ENCODE peak calls at places on chromosomes 2 and 18, in eight cellular contexts. W is cardiac fibroblast; I is iris pigment epithelial cell; T is right cardiac atrium; Y is HS-5; S is activated T-cell treated with anti-CD3 and anti-CD28 coated beads, Interleukin-2, amount 50 U/mL, for 24 hours; R is central memory CD4-positive, alpha-beta T cell; A is K562. Z is an unnamed sample.

GRCh38 chr2:172113617-172114016 is 10.9 kb upstream of the DLX2 start:
- DNase-seq in Y (no peak), S (no peak), T (no peak), W (peak; percentile 55), A (peak; percentile 70), I (peak; percentile 56), R (no peak), Z (no peak)

GRCh38 chr2:128406629-128407252 is 88.1 kb upstream of the HS6ST1 start:
- DNase-seq in T (no peak), S (no peak), W (no peak), R (no peak), A (no peak), I (no peak), Y (no peak), Z (no peak)

GRCh38 chr18:74146756-74147155 is 878 bp downstream of the FBXO15 start:
- DNase-seq in A (no peak), Y (no peak), S (no peak), I (peak; percentile 84), R (no peak), T (no peak), W (peak; percentile 2), Z (peak; percentile 65)

GRCh38 chr18:7452331-7452730 is 114.8 kb upstream of the PTPRM start:
- DNase-seq in I (peak; percentile 26), R (no peak), S (no peak), A (peak; percentile 33), Y (no peak), T (no peak), W (peak; percentile 32), Z (no peak)

GRCh38 chr2:62304429-62305417 is 108.8 kb downstream of the B3GNT2 start:
- DNase-seq in Y (peak; percentile 35), W (peak; percentile 97), T (peak; percentile 88), I (peak; percentile 98), S (peak; percentile 67), A (peak; percentile 96), R (no peak), Z (no peak)

GRCh38 chr18:9848170-9848854 is 37.5 kb upstream of the TXNDC2 start:
- DNase-seq in Y (no peak), I (no peak), T (no peak), W (no peak), S (no peak), R (no peak), A (peak; percentile 45), Z (no peak)

GRCh38 chr2:108571262-108571661 is 37.0 kb downstream of the LIMS1 start:
- DNase-seq in R (no peak), A (no peak), S (no peak), Y (no peak), T (no peak), W (no peak), I (peak; percentile 66), Z (no peak)

GRCh38 chr2:56287974-56288373 is 104.2 kb downstream of the CCDC85A start:
- DNase-seq in I (peak; percentile 54), W (no peak), T (no peak), Y (peak; percentile 54), R (no peak), A (no peak), S (no peak), Z (no peak)

GRCh38 chr2:168138911-168139310 is 108.5 kb downstream of the STK39 start:
- DNase-seq in R (no peak), T (no peak), I (no peak), S (no peak), Y (no peak), A (no peak), W (no peak), Z (no peak)

GRCh38 chr2:38613126-38613848 is 10.6 kb upstream of the HNRNPLL start:
- DNase-seq in A (peak; percentile 43), I (peak; percentile 47), Y (no peak), T (no peak), W (no peak), R (no peak), S (no peak), Z (no peak)

GRCh38 chr2:235398321-235398720 is 95.5 kb upstream of the AGAP1 start:
- DNase-seq in A (no peak), T (no peak), S (no peak), W (no peak), Y (no peak), I (no peak), R (no peak), Z (no peak)

GRCh38 chr2:174577967-174578589 is 19.5 kb downstream of the WIPF1 start:
- DNase-seq in T (no peak), W (peak; percentile 77), I (peak; percentile 79), A (peak; percentile 44), S (no peak), Y (peak; percentile 40), R (peak; percentile 59), Z (peak; percentile 34)

GRCh38 chr2:158822212-158822611 is 27.1 kb downstream of the DAPL1 start:
- DNase-seq in T (peak; percentile 49), S (no peak), W (no peak), Y (no peak), A (no peak), R (no peak), I (no peak), Z (no peak)

GRCh38 chr2:209512951-209513350 is 89.1 kb downstream of the MAP2 start:
- DNase-seq in R (no peak), I (no peak), Y (no peak), W (peak; percentile 32), S (no peak), T (no peak), A (no peak), Z (peak; percentile 10)

GRCh38 chr2:188527110-188527509 is 235.4 kb downstream of the GULP1 start:
- DNase-seq in Y (no peak), I (peak; percentile 50), T (no peak), S (no peak), W (peak; percentile 83), R (no peak), A (no peak), Z (no peak)

GRCh38 chr2:67834482-67834881 is 228.3 kb downstream of the C1D start:
- DNase-seq in R (no peak), I (no peak), Y (no peak), S (no peak), W (peak; percentile 20), T (no peak), A (no peak), Z (no peak)

GRCh38 chr18:36821681-36822080 is 7.1 kb downstream of the TPGS2 start:
- DNase-seq in Y (no peak), T (no peak), I (no peak), W (no peak), R (no peak), S (no peak), A (no peak), Z (no peak)

GRCh38 chr2:96485751-96486643 is 19.2 kb downstream of the NEURL3 start:
- DNase-seq in A (peak; percentile 28), R (peak; percentile 73), W (peak; percentile 83), T (peak; percentile 83), S (peak; percentile 87), Y (peak; percentile 82), I (peak; percentile 84), Z (peak; percentile 28)

GRCh38 chr2:127081826-127082633 is 24.9 kb downstream of the BIN1 start:
- DNase-seq in R (peak; percentile 83), I (peak; percentile 50), A (peak; percentile 34), W (peak; percentile 61), S (peak; percentile 83), T (no peak), Y (no peak), Z (no peak)

GRCh38 chr18:12403601-12404506 is 3.9 kb upstream of the PRELID3A start:
- DNase-seq in S (no peak), W (peak; percentile 83), A (peak; percentile 87), T (no peak), I (peak; percentile 93), R (no peak), Y (no peak), Z (peak; percentile 62)

GRCh38 chr2:183172220-183172887 is 48.1 kb downstream of the NUP35 start:
- DNase-seq in Y (no peak), R (no peak), W (no peak), I (no peak), T (no peak), S (no peak), A (no peak), Z (no peak)

GRCh38 chr2:75276093-75277055 is 77.1 kb upstream of the TACR1 start:
- DNase-seq in A (no peak), S (no peak), R (no peak), Y (peak; percentile 51), W (peak; percentile 36), I (peak; percentile 57), T (no peak), Z (no peak)

GRCh38 chr2:163735692-163736432 is at the start of gene FIGN:
- DNase-seq in S (no peak), T (peak; percentile 92), Y (peak; percentile 76), I (peak; percentile 86), R (no peak), W (peak; percentile 93), A (peak; percentile 2), Z (peak; percentile 68)

GRCh38 chr2:164642946-164643555 is 21.8 kb upstream of the GRB14 start:
- DNase-seq in W (no peak), Y (no peak), I (no peak), T (no peak), S (no peak), A (no peak), R (no peak), Z (no peak)

GRCh38 chr2:36388472-36388871 is 32.9 kb downstream of the CRIM1 start:
- DNase-seq in Y (no peak), A (no peak), T (no peak), W (no peak), S (no peak), I (no peak), R (no peak), Z (no peak)

GRCh38 chr18:9907867-9908266 is 5.9 kb upstream of the VAPA start:
- DNase-seq in R (no peak), I (no peak), Y (no peak), W (no peak), S (no peak), T (no peak), A (no peak), Z (no peak)

GRCh38 chr2:51722311-51722710 is 690.4 kb upstream of the NRXN1 start:
- DNase-seq in S (no peak), Y (peak; percentile 86), I (peak; percentile 96), T (no peak), W (peak; percentile 15), A (no peak), R (no peak), Z (no peak)

GRCh38 chr18:24560511-24560981 is 100.1 kb downstream of the HRH4 start:
- DNase-seq in T (no peak), I (no peak), S (no peak), Y (no peak), A (no peak), R (no peak), W (no peak), Z (no peak)

GRCh38 chr2:241739177-241739576 is 4.7 kb downstream of the D2HGDH start:
- DNase-seq in W (no peak), A (no peak), R (no peak), I (no peak), S (no peak), T (no peak), Y (no peak), Z (no peak)

GRCh38 chr2:186991766-186992417 is 142.9 kb upstream of the ZSWIM2 start:
- DNase-seq in I (peak; percentile 44), W (peak; percentile 18), T (no peak), S (no peak), R (no peak), Y (no peak), A (no peak), Z (no peak)

Z was measured in AG09319.